ENCODE peak calls at places on chromosome 14, in six cellular contexts. One of them, this sample, is unnamed.

GRCh38 chr14:90556050-90556477 is 159.2 kb downstream of the CALM1 start:
- DNase-seq in NCI-H1694: no peak
- DNase-seq in stimulated activated CD4-positive, alpha-beta T cell treated with anti-CD3 and anti-CD28 coated beads, Interleukin-4, amount 100 ng/mL, for 48 hours: no peak
- DNase-seq in fibroblast of lung: no peak
- DNase-seq in activated naive CD8-positive, alpha-beta T cell treated with anti-CD3 and anti-CD28 coated beads, Interleukin-2, amount 50 U/mL, for 24 hours: no peak
- DNase-seq in uterus: no peak
- DNase-seq in this sample: no peak

GRCh38 chr14:103716091-103716801 is 636 bp downstream of the ZFYVE21 start:
- DNase-seq in NCI-H1694: no peak
- DNase-seq in stimulated activated CD4-positive, alpha-beta T cell treated with anti-CD3 and anti-CD28 coated beads, Interleukin-4, amount 100 ng/mL, for 48 hours: no peak
- DNase-seq in fibroblast of lung: no peak
- DNase-seq in activated naive CD8-positive, alpha-beta T cell treated with anti-CD3 and anti-CD28 coated beads, Interleukin-2, amount 50 U/mL, for 24 hours: peak
- DNase-seq in uterus: no peak
- DNase-seq in this sample: no peak

GRCh38 chr14:52338282-52338681 is 24.2 kb downstream of the PTGER2 start:
- DNase-seq in NCI-H1694: peak
- DNase-seq in stimulated activated CD4-positive, alpha-beta T cell treated with anti-CD3 and anti-CD28 coated beads, Interleukin-4, amount 100 ng/mL, for 48 hours: no peak
- DNase-seq in fibroblast of lung: peak
- DNase-seq in activated naive CD8-positive, alpha-beta T cell treated with anti-CD3 and anti-CD28 coated beads, Interleukin-2, amount 50 U/mL, for 24 hours: no peak
- DNase-seq in uterus: no peak
- DNase-seq in this sample: peak

GRCh38 chr14:90842726-90843125 is 26.5 kb upstream of the TTC7B start:
- DNase-seq in NCI-H1694: no peak
- DNase-seq in stimulated activated CD4-positive, alpha-beta T cell treated with anti-CD3 and anti-CD28 coated beads, Interleukin-4, amount 100 ng/mL, for 48 hours: no peak
- DNase-seq in fibroblast of lung: no peak
- DNase-seq in activated naive CD8-positive, alpha-beta T cell treated with anti-CD3 and anti-CD28 coated beads, Interleukin-2, amount 50 U/mL, for 24 hours: no peak
- DNase-seq in uterus: no peak
- DNase-seq in this sample: no peak

GRCh38 chr14:62694075-62694474 is 351.2 kb downstream of the KCNH5 start:
- DNase-seq in NCI-H1694: no peak
- DNase-seq in stimulated activated CD4-positive, alpha-beta T cell treated with anti-CD3 and anti-CD28 coated beads, Interleukin-4, amount 100 ng/mL, for 48 hours: no peak
- DNase-seq in fibroblast of lung: peak
- DNase-seq in activated naive CD8-positive, alpha-beta T cell treated with anti-CD3 and anti-CD28 coated beads, Interleukin-2, amount 50 U/mL, for 24 hours: no peak
- DNase-seq in uterus: no peak
- DNase-seq in this sample: peak

GRCh38 chr14:99515301-99516155 is 34.3 kb downstream of the CCNK start:
- DNase-seq in NCI-H1694: no peak
- DNase-seq in stimulated activated CD4-positive, alpha-beta T cell treated with anti-CD3 and anti-CD28 coated beads, Interleukin-4, amount 100 ng/mL, for 48 hours: no peak
- DNase-seq in fibroblast of lung: no peak
- DNase-seq in activated naive CD8-positive, alpha-beta T cell treated with anti-CD3 and anti-CD28 coated beads, Interleukin-2, amount 50 U/mL, for 24 hours: no peak
- DNase-seq in uterus: no peak
- DNase-seq in this sample: no peak

GRCh38 chr14:69652942-69653680 is 41.7 kb downstream of the SUSD6 start:
- DNase-seq in NCI-H1694: no peak
- DNase-seq in stimulated activated CD4-positive, alpha-beta T cell treated with anti-CD3 and anti-CD28 coated beads, Interleukin-4, amount 100 ng/mL, for 48 hours: no peak
- DNase-seq in fibroblast of lung: no peak
- DNase-seq in activated naive CD8-positive, alpha-beta T cell treated with anti-CD3 and anti-CD28 coated beads, Interleukin-2, amount 50 U/mL, for 24 hours: no peak
- DNase-seq in uterus: no peak
- DNase-seq in this sample: no peak

GRCh38 chr14:35159742-35160409 is 37.5 kb downstream of the PRORP start:
- DNase-seq in NCI-H1694: no peak
- DNase-seq in stimulated activated CD4-positive, alpha-beta T cell treated with anti-CD3 and anti-CD28 coated beads, Interleukin-4, amount 100 ng/mL, for 48 hours: no peak
- DNase-seq in fibroblast of lung: peak
- DNase-seq in activated naive CD8-positive, alpha-beta T cell treated with anti-CD3 and anti-CD28 coated beads, Interleukin-2, amount 50 U/mL, for 24 hours: no peak
- DNase-seq in uterus: no peak
- DNase-seq in this sample: peak

GRCh38 chr14:85565862-85566296 is 35.9 kb downstream of the FLRT2 start:
- DNase-seq in NCI-H1694: no peak
- DNase-seq in stimulated activated CD4-positive, alpha-beta T cell treated with anti-CD3 and anti-CD28 coated beads, Interleukin-4, amount 100 ng/mL, for 48 hours: no peak
- DNase-seq in fibroblast of lung: peak
- DNase-seq in activated naive CD8-positive, alpha-beta T cell treated with anti-CD3 and anti-CD28 coated beads, Interleukin-2, amount 50 U/mL, for 24 hours: no peak
- DNase-seq in uterus: no peak
- DNase-seq in this sample: peak

GRCh38 chr14:57060276-57060956 is 208.3 kb downstream of the EXOC5 start:
- DNase-seq in NCI-H1694: no peak
- DNase-seq in stimulated activated CD4-positive, alpha-beta T cell treated with anti-CD3 and anti-CD28 coated beads, Interleukin-4, amount 100 ng/mL, for 48 hours: no peak
- DNase-seq in fibroblast of lung: no peak
- DNase-seq in activated naive CD8-positive, alpha-beta T cell treated with anti-CD3 and anti-CD28 coated beads, Interleukin-2, amount 50 U/mL, for 24 hours: peak
- DNase-seq in uterus: no peak
- DNase-seq in this sample: no peak

GRCh38 chr14:73243341-73243740 is 6.0 kb downstream of the PAPLN start:
- DNase-seq in NCI-H1694: no peak
- DNase-seq in stimulated activated CD4-positive, alpha-beta T cell treated with anti-CD3 and anti-CD28 coated beads, Interleukin-4, amount 100 ng/mL, for 48 hours: no peak
- DNase-seq in fibroblast of lung: no peak
- DNase-seq in activated naive CD8-positive, alpha-beta T cell treated with anti-CD3 and anti-CD28 coated beads, Interleukin-2, amount 50 U/mL, for 24 hours: no peak
- DNase-seq in uterus: no peak
- DNase-seq in this sample: no peak

GRCh38 chr14:31876741-31877140 is 200.4 kb upstream of the ARHGAP5 start:
- DNase-seq in NCI-H1694: no peak
- DNase-seq in stimulated activated CD4-positive, alpha-beta T cell treated with anti-CD3 and anti-CD28 coated beads, Interleukin-4, amount 100 ng/mL, for 48 hours: no peak
- DNase-seq in fibroblast of lung: no peak
- DNase-seq in activated naive CD8-positive, alpha-beta T cell treated with anti-CD3 and anti-CD28 coated beads, Interleukin-2, amount 50 U/mL, for 24 hours: no peak
- DNase-seq in uterus: no peak
- DNase-seq in this sample: no peak

GRCh38 chr14:55302367-55302766 is 31.1 kb downstream of the FBXO34 start:
- DNase-seq in NCI-H1694: no peak
- DNase-seq in stimulated activated CD4-positive, alpha-beta T cell treated with anti-CD3 and anti-CD28 coated beads, Interleukin-4, amount 100 ng/mL, for 48 hours: no peak
- DNase-seq in fibroblast of lung: no peak
- DNase-seq in activated naive CD8-positive, alpha-beta T cell treated with anti-CD3 and anti-CD28 coated beads, Interleukin-2, amount 50 U/mL, for 24 hours: no peak
- DNase-seq in uterus: no peak
- DNase-seq in this sample: no peak

GRCh38 chr14:94857985-94858384 is 88.1 kb upstream of the GSC start:
- DNase-seq in NCI-H1694: no peak
- DNase-seq in stimulated activated CD4-positive, alpha-beta T cell treated with anti-CD3 and anti-CD28 coated beads, Interleukin-4, amount 100 ng/mL, for 48 hours: no peak
- DNase-seq in fibroblast of lung: no peak
- DNase-seq in activated naive CD8-positive, alpha-beta T cell treated with anti-CD3 and anti-CD28 coated beads, Interleukin-2, amount 50 U/mL, for 24 hours: no peak
- DNase-seq in uterus: no peak
- DNase-seq in this sample: no peak

GRCh38 chr14:60721331-60722162 is 2.6 kb downstream of the SIX4 start:
- DNase-seq in NCI-H1694: no peak
- DNase-seq in stimulated activated CD4-positive, alpha-beta T cell treated with anti-CD3 and anti-CD28 coated beads, Interleukin-4, amount 100 ng/mL, for 48 hours: peak
- DNase-seq in fibroblast of lung: peak
- DNase-seq in activated naive CD8-positive, alpha-beta T cell treated with anti-CD3 and anti-CD28 coated beads, Interleukin-2, amount 50 U/mL, for 24 hours: peak
- DNase-seq in uterus: peak
- DNase-seq in this sample: peak

GRCh38 chr14:101232340-101233015 is 328.8 kb upstream of the DIO3 start:
- DNase-seq in NCI-H1694: no peak
- DNase-seq in stimulated activated CD4-positive, alpha-beta T cell treated with anti-CD3 and anti-CD28 coated beads, Interleukin-4, amount 100 ng/mL, for 48 hours: no peak
- DNase-seq in fibroblast of lung: no peak
- DNase-seq in activated naive CD8-positive, alpha-beta T cell treated with anti-CD3 and anti-CD28 coated beads, Interleukin-2, amount 50 U/mL, for 24 hours: no peak
- DNase-seq in uterus: no peak
- DNase-seq in this sample: no peak

This sample was measured in fibroblast of gingiva.